ENCODE peak calls at places on chromosomes 12 and 14, in four cellular contexts. C is sigmoid colon, F is heart right ventricle, S is neuronal stem cell. W is an unnamed sample. For H3K27me3 and H3K4me1, the result is how much of the 10 kb centered on the place peaks cover.

GRCh38 chr12:59600174-59600573 is 4.3 kb downstream of the SLC16A7 start:
- DNase-seq in C (no peak), S (no peak), F (no peak), W (no peak)

GRCh38 chr12:117599849-117600248 is 238.4 kb upstream of the NOS1 start:
- DNase-seq in S (no peak), C (no peak), F (no peak), W (no peak)

GRCh38 chr12:16492240-16492639 is 113.7 kb downstream of the LMO3 start:
- DNase-seq in C (no peak), F (no peak), S (no peak), W (no peak)

GRCh38 chr12:109759076-109759420 is 45.4 kb downstream of the FAM222A start:
- DNase-seq in C (peak), F (no peak), S (no peak), W (no peak)

GRCh38 chr14:103854822-103855733 is 7.7 kb upstream of the PPP1R13B start:
- DNase-seq in C (no peak), S (no peak), F (peak), W (no peak)

GRCh38 chr14:106802413-106803364 is 1276.3 kb downstream of the TMEM121 start:
- DNase-seq in F (no peak), S (no peak), C (no peak), W (no peak)

GRCh38 chr12:53062977-53063707 is 13.3 kb downstream of the TNS2 start:
- DNase-seq in F (no peak), S (no peak), C (no peak), W (no peak)

GRCh38 chr12:105369014-105369413 is 38.5 kb downstream of the C12orf75 start:
- DNase-seq in S (no peak), C (no peak), F (no peak), W (no peak)

GRCh38 chr12:109983432-109984142 is 12.6 kb downstream of the GIT2 start:
- DNase-seq in C (no peak), F (no peak), S (no peak), W (no peak)

GRCh38 chr14:80095623-80096022 is 115.7 kb downstream of the DIO2 start:
- DNase-seq in S (no peak), F (no peak), C (no peak), W (no peak)

GRCh38 chr12:115426732-115427131 is 742.8 kb upstream of the TBX3 start:
- DNase-seq in C (no peak), F (no peak), S (no peak), W (no peak)

GRCh38 chr14:96246535-96246839 is 9.5 kb upstream of the BDKRB1 start:
- DNase-seq in S (no peak), C (no peak), F (no peak), W (no peak)

GRCh38 chr14:73973497-73973896 is 23.4 kb downstream of the COQ6 start:
- DNase-seq in C (no peak), F (no peak), S (no peak), W (no peak)

GRCh38 chr12:3152013-3152412 is 74.8 kb downstream of the TSPAN9 start:
- DNase-seq in S (no peak), C (no peak), F (no peak), W (no peak)

GRCh38 chr12:112961074-112961473 is 17.2 kb upstream of the OAS2 start:
- DNase-seq in C (no peak), F (no peak), S (no peak), W (no peak)

GRCh38 chr14:78714722-78715121 is 544.5 kb downstream of the NRXN3 start:
- DNase-seq in S (no peak), F (no peak), C (no peak), W (no peak)

GRCh38 chr12:123089631-123090353 is 61.1 kb downstream of the PITPNM2 start:
- DNase-seq in F (no peak), S (no peak), C (no peak), W (no peak)

GRCh38 chr14:30580616-30581282 is 21.8 kb downstream of the G2E3 start:
- DNase-seq in F (no peak), S (no peak), C (no peak), W (no peak)

GRCh38 chr12:113039911-113040425 is 16.6 kb upstream of the DTX1 start:
- DNase-seq in S (no peak), C (no peak), F (no peak), W (no peak)

GRCh38 chr14:71267691-71268090 is 360.4 kb downstream of the PCNX1 start:
- DNase-seq in F (no peak), S (no peak), C (no peak), W (no peak)

DNA sequence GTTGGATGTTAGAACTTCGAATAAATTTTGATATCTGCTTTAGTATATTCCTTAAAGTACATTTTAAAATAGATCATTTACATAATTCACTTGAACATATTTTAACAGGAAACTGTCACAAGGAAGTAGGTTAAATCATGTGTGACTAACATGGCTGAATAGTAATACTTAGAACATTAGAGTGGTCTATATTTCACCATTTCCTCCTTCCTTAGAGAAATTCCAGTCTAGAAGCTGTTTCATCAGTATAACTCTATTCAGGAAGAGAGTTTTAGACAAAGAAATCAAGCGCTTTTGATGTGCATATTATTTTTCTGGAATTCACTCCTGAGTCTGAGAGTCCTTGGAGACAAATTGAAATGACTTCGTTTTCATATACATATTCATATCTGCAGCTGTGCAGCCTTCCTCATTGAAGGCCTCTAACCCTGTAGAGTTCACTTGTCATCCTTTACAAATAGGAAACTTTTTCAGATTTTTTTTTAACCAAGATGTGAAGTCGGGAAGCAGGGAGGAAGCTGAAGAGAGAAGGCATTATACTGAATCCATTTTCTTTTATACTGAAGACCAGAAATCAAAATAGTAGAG is 28.4 kb downstream of the IRAK3 start:
- DNase-seq in S (no peak), F (no peak), C (no peak), W (no peak)
- H3K4me3 ChIP-seq in S (no peak), F (no peak), C (no peak), W (no peak)

GRCh38 chr12:46484396-46485061 is 112.0 kb upstream of the SLC38A2 start:
- DNase-seq in S (no peak), C (no peak), F (no peak), W (no peak)
- H3K27me3 ChIP-seq in S (under half), C (under half), F (under half), W (under half)

GRCh38 chr12:20656600-20656999 is 38.5 kb upstream of the SLCO1C1 start:
- DNase-seq in S (no peak), C (no peak), F (no peak), W (no peak)

GRCh38 chr12:20657496-20657895 is 37.6 kb upstream of the SLCO1C1 start:
- DNase-seq in F (no peak), S (no peak), C (no peak), W (no peak)

DNA sequence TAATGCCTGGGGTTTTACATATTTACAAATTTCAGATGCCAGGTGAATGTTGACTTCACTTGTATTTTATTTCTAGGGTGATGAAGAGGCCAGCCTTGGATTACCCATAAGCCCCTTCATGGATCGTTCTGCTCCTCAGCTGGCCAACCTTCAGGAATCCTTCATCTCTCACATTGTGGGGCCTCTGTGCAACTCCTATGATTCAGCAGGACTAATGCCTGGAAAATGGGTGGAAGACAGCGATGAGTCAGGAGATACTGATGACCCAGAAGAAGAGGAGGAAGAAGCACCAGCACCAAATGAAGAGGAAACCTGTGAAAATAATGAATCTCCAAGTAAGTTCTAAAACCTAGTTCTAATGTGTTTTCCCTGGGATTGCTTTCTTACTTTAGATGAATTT is 41.3 kb upstream of the SLCO1C1 start:
- DNase-seq in C (no peak), S (no peak), F (no peak), W (no peak)
- H3K4me1 ChIP-seq in C (under half), S (under half), F (under half), W (under half)

DNA sequence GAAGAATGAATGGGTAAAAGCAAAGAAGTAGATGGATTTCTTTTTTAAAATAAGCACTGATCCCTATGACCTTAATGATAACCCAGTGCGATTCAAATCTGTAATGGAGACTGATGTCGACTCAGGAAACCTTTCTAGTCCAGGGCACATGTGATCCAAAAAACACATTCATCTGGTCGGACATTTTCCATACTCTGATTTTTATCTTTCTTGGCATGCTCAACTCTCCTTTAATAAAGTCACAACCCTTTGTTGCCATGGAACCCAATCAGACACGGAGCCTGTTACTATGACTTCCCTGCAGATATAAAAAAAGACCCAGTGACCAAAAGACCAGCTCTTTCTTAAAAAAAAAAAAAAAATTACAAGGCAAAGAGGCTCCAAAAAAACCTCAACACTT is 27.9 kb downstream of the TMCC3 start:
- DNase-seq in C (no peak), F (peak), S (no peak), W (no peak)
- H3K4me3 ChIP-seq in C (no peak), F (no peak), S (no peak), W (no peak)

GRCh38 chr12:83477289-83477688 is 790.6 kb downstream of the TMTC2 start:
- DNase-seq in S (no peak), F (no peak), C (no peak), W (no peak)
- H3K27me3 ChIP-seq in S (under half), F (under half), C (under half), W (under half)

DNA sequence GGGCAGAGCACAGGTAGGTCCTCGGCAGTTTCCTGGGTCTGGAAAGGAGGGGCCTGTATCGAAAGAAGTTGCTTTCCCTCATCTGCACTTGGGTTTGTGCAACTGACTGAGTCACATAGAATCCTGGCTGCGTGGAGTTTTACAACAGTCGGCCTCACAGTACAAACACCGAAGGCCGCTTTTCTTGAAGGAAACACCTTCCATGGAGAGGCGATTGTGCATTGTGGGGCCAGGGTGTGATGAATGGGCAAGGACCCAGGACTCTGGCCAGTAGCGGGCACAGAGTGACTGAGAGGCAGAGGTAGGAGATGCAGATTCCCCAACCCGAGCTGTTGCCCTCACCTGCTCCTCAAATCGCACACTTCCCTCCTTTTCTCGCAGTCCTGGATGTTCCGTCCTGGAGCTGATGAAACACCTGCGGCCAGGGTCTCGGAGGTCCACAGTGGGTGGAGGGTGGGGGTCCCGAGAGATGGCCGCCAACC is 7.7 kb downstream of the CCND2 start:
- DNase-seq in F (no peak), C (no peak), S (no peak), W (no peak)
- H3K4me1 ChIP-seq in F (half or more), C (under half), S (under half), W (under half)

GRCh38 chr12:70609203-70609602 is 28.0 kb downstream of the PTPRB start:
- DNase-seq in S (no peak), F (no peak), C (no peak), W (no peak)
- H3K4me3 ChIP-seq in S (peak), F (peak), C (peak), W (peak)

GRCh38 chr12:44313188-44313587 is 477.3 kb downstream of the TMEM117 start:
- DNase-seq in S (no peak), F (no peak), C (no peak), W (no peak)

DNA sequence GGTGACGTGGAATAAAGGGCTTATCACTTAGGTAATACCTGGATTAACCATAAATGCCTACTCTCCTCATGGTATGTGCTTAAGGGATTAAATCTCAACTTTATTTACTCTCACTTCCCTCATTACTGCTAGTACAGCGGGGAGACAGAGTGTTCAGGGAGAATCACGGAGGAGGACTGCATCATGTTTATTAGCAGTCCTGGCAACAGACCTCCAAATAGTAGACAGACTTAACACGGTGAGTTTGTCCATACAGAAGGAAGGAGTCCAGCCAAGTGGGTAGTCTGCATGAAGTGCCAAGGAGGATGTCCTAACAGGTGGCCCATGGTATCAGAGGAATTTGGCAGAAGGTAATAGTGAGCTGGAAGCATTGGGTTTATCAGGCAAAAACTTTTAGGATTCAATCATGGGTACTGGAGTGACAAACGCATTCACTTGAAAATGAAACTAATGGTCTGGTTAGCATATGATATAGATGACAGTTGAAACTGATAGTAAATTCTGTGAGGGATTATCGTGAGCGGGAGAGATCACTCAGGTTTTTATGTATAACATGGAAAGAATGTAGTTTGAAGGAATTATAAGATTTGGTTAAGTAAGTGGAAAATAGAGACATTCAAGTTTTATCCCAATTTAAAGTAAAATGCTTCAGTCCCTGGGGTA is 471.8 kb downstream of the TMEM117 start:
- DNase-seq in C (no peak), F (no peak), S (no peak), W (no peak)
- H3K27me3 ChIP-seq in C (under half), F (under half), S (under half), W (under half)

W was measured in iPS DF 6.9.